ENCODE peak calls at places on chromosomes 2 and 18, in five cellular contexts. One of them, this sample, is unnamed.

GRCh38 chr2:138504092-138504491 is 2.5 kb downstream of the SPOPL start:
- DNase-seq in substantia nigra: no peak
- DNase-seq in renal cortical epithelial cell: no peak
- DNase-seq in brain microvascular endothelial cell: no peak
- DNase-seq in RPMI7951: no peak
- DNase-seq in this sample: no peak

GRCh38 chr18:47280121-47280520 is 28.7 kb upstream of the SKOR2 start:
- DNase-seq in substantia nigra: no peak
- DNase-seq in renal cortical epithelial cell: no peak
- DNase-seq in brain microvascular endothelial cell: no peak
- DNase-seq in RPMI7951: no peak
- DNase-seq in this sample: no peak

GRCh38 chr2:47011696-47012095 is 96.1 kb upstream of the MCFD2 start:
- DNase-seq in substantia nigra: no peak
- DNase-seq in renal cortical epithelial cell: no peak
- DNase-seq in brain microvascular endothelial cell: no peak
- DNase-seq in RPMI7951: no peak
- DNase-seq in this sample: no peak

GRCh38 chr2:74577448-74577847 is 22.9 kb downstream of the DOK1 start:
- DNase-seq in substantia nigra: no peak
- DNase-seq in renal cortical epithelial cell: no peak
- DNase-seq in brain microvascular endothelial cell: no peak
- DNase-seq in RPMI7951: peak
- DNase-seq in this sample: no peak

GRCh38 chr18:37244618-37245017 is 321.0 kb downstream of the CELF4 start:
- DNase-seq in substantia nigra: no peak
- DNase-seq in renal cortical epithelial cell: no peak
- DNase-seq in brain microvascular endothelial cell: no peak
- DNase-seq in RPMI7951: no peak
- DNase-seq in this sample: no peak

GRCh38 chr18:4394700-4395099 is 60.4 kb downstream of the DLGAP1 start:
- DNase-seq in substantia nigra: no peak
- DNase-seq in renal cortical epithelial cell: no peak
- DNase-seq in brain microvascular endothelial cell: no peak
- DNase-seq in RPMI7951: no peak
- DNase-seq in this sample: no peak

GRCh38 chr2:155633887-155634570 is 698.5 kb downstream of the NR4A2 start:
- DNase-seq in substantia nigra: no peak
- DNase-seq in renal cortical epithelial cell: no peak
- DNase-seq in brain microvascular endothelial cell: no peak
- DNase-seq in RPMI7951: no peak
- DNase-seq in this sample: no peak

GRCh38 chr2:88580088-88580487 is 47.2 kb downstream of the EIF2AK3 start:
- DNase-seq in substantia nigra: no peak
- DNase-seq in renal cortical epithelial cell: no peak
- DNase-seq in brain microvascular endothelial cell: no peak
- DNase-seq in RPMI7951: no peak
- DNase-seq in this sample: no peak

GRCh38 chr2:203500951-203501350 is 34.1 kb downstream of the RAPH1 start:
- DNase-seq in substantia nigra: no peak
- DNase-seq in renal cortical epithelial cell: no peak
- DNase-seq in brain microvascular endothelial cell: no peak
- DNase-seq in RPMI7951: no peak
- DNase-seq in this sample: no peak

GRCh38 chr2:128729051-128729450 is 410.4 kb upstream of the HS6ST1 start:
- DNase-seq in substantia nigra: no peak
- DNase-seq in renal cortical epithelial cell: no peak
- DNase-seq in brain microvascular endothelial cell: no peak
- DNase-seq in RPMI7951: no peak
- DNase-seq in this sample: no peak

GRCh38 chr2:238046871-238047270 is 13.9 kb upstream of the SCLY start:
- DNase-seq in substantia nigra: no peak
- DNase-seq in renal cortical epithelial cell: no peak
- DNase-seq in brain microvascular endothelial cell: no peak
- DNase-seq in RPMI7951: no peak
- DNase-seq in this sample: no peak

GRCh38 chr2:147382322-147382948 is 462.4 kb upstream of the ACVR2A start:
- DNase-seq in substantia nigra: no peak
- DNase-seq in renal cortical epithelial cell: no peak
- DNase-seq in brain microvascular endothelial cell: no peak
- DNase-seq in RPMI7951: no peak
- DNase-seq in this sample: no peak

GRCh38 chr2:39642054-39642742 is 23.5 kb upstream of the TMEM178A start:
- DNase-seq in substantia nigra: no peak
- DNase-seq in renal cortical epithelial cell: peak
- DNase-seq in brain microvascular endothelial cell: peak
- DNase-seq in RPMI7951: peak
- DNase-seq in this sample: no peak

GRCh38 chr2:194819367-194819766 is 837.7 kb upstream of the SLC39A10 start:
- DNase-seq in substantia nigra: no peak
- DNase-seq in renal cortical epithelial cell: no peak
- DNase-seq in brain microvascular endothelial cell: no peak
- DNase-seq in RPMI7951: no peak
- DNase-seq in this sample: no peak

GRCh38 chr2:135825131-135825854 is 11.7 kb downstream of the LCT start:
- DNase-seq in substantia nigra: no peak
- DNase-seq in renal cortical epithelial cell: no peak
- DNase-seq in brain microvascular endothelial cell: no peak
- DNase-seq in RPMI7951: no peak
- DNase-seq in this sample: no peak

GRCh38 chr2:5111581-5111980 is 580.6 kb upstream of the SOX11 start:
- DNase-seq in substantia nigra: no peak
- DNase-seq in renal cortical epithelial cell: no peak
- DNase-seq in brain microvascular endothelial cell: no peak
- DNase-seq in RPMI7951: peak
- DNase-seq in this sample: no peak

GRCh38 chr2:127080941-127081769 is 25.8 kb downstream of the BIN1 start:
- DNase-seq in substantia nigra: peak
- DNase-seq in renal cortical epithelial cell: peak
- DNase-seq in brain microvascular endothelial cell: no peak
- DNase-seq in RPMI7951: peak
- DNase-seq in this sample: peak

GRCh38 chr2:240455719-240456606 is 20.5 kb downstream of the GPC1 start:
- DNase-seq in substantia nigra: no peak
- DNase-seq in renal cortical epithelial cell: no peak
- DNase-seq in brain microvascular endothelial cell: no peak
- DNase-seq in RPMI7951: no peak
- DNase-seq in this sample: no peak

GRCh38 chr2:228037915-228038314 is 143.6 kb downstream of the SPHKAP start:
- DNase-seq in substantia nigra: no peak
- DNase-seq in renal cortical epithelial cell: no peak
- DNase-seq in brain microvascular endothelial cell: no peak
- DNase-seq in RPMI7951: no peak
- DNase-seq in this sample: no peak

GRCh38 chr2:19846030-19846429 is 55.8 kb downstream of the TTC32 start:
- DNase-seq in substantia nigra: no peak
- DNase-seq in renal cortical epithelial cell: peak
- DNase-seq in brain microvascular endothelial cell: no peak
- DNase-seq in RPMI7951: no peak
- DNase-seq in this sample: no peak

GRCh38 chr2:112541315-112542122 is 746 bp upstream of the POLR1B start:
- DNase-seq in substantia nigra: peak
- DNase-seq in renal cortical epithelial cell: no peak
- DNase-seq in brain microvascular endothelial cell: peak
- DNase-seq in RPMI7951: peak
- DNase-seq in this sample: peak

GRCh38 chr2:46145017-46145416 is 152.2 kb upstream of the EPAS1 start:
- DNase-seq in substantia nigra: no peak
- DNase-seq in renal cortical epithelial cell: no peak
- DNase-seq in brain microvascular endothelial cell: no peak
- DNase-seq in RPMI7951: no peak
- DNase-seq in this sample: no peak

GRCh38 chr2:197134206-197134605 is 176.4 kb downstream of the ANKRD44 start:
- DNase-seq in substantia nigra: no peak
- DNase-seq in renal cortical epithelial cell: no peak
- DNase-seq in brain microvascular endothelial cell: no peak
- DNase-seq in RPMI7951: no peak
- DNase-seq in this sample: no peak

GRCh38 chr18:79496237-79496977 is 100.7 kb downstream of the NFATC1 start:
- DNase-seq in substantia nigra: no peak
- DNase-seq in renal cortical epithelial cell: no peak
- DNase-seq in brain microvascular endothelial cell: no peak
- DNase-seq in RPMI7951: no peak
- DNase-seq in this sample: peak

GRCh38 chr2:63614448-63614968 is 25.7 kb downstream of the MDH1 start:
- DNase-seq in substantia nigra: no peak
- DNase-seq in renal cortical epithelial cell: peak
- DNase-seq in brain microvascular endothelial cell: no peak
- DNase-seq in RPMI7951: peak
- DNase-seq in this sample: no peak

GRCh38 chr18:68724021-68724420 is 9.1 kb upstream of the TMX3 start:
- DNase-seq in substantia nigra: no peak
- DNase-seq in renal cortical epithelial cell: no peak
- DNase-seq in brain microvascular endothelial cell: no peak
- DNase-seq in RPMI7951: no peak
- DNase-seq in this sample: no peak

GRCh38 chr2:220144411-220144810 is 517.0 kb downstream of the SLC4A3 start:
- DNase-seq in substantia nigra: no peak
- DNase-seq in renal cortical epithelial cell: no peak
- DNase-seq in brain microvascular endothelial cell: peak
- DNase-seq in RPMI7951: peak
- DNase-seq in this sample: no peak

GRCh38 chr2:43399098-43399497 is 172.7 kb upstream of the ZFP36L2 start:
- DNase-seq in substantia nigra: no peak
- DNase-seq in renal cortical epithelial cell: no peak
- DNase-seq in brain microvascular endothelial cell: no peak
- DNase-seq in RPMI7951: no peak
- DNase-seq in this sample: no peak

GRCh38 chr2:142668420-142668819 is 209.0 kb upstream of the KYNU start:
- DNase-seq in substantia nigra: no peak
- DNase-seq in renal cortical epithelial cell: no peak
- DNase-seq in brain microvascular endothelial cell: no peak
- DNase-seq in RPMI7951: no peak
- DNase-seq in this sample: no peak

GRCh38 chr2:181025004-181025403 is 44.6 kb downstream of the UBE2E3 start:
- DNase-seq in substantia nigra: no peak
- DNase-seq in renal cortical epithelial cell: peak
- DNase-seq in brain microvascular endothelial cell: no peak
- DNase-seq in RPMI7951: no peak
- DNase-seq in this sample: no peak

GRCh38 chr2:57720728-57721627 is 325.6 kb upstream of the VRK2 start:
- DNase-seq in substantia nigra: peak
- DNase-seq in renal cortical epithelial cell: peak
- DNase-seq in brain microvascular endothelial cell: peak
- DNase-seq in RPMI7951: peak
- DNase-seq in this sample: peak

GRCh38 chr2:98730851-98731708 is at the start of gene MGAT4A:
- DNase-seq in substantia nigra: peak
- DNase-seq in renal cortical epithelial cell: no peak
- DNase-seq in brain microvascular endothelial cell: no peak
- DNase-seq in RPMI7951: peak
- DNase-seq in this sample: peak

GRCh38 chr2:64711260-64711659 is 57.5 kb upstream of the SERTAD2 start:
- DNase-seq in substantia nigra: no peak
- DNase-seq in renal cortical epithelial cell: no peak
- DNase-seq in brain microvascular endothelial cell: no peak
- DNase-seq in RPMI7951: no peak
- DNase-seq in this sample: no peak

GRCh38 chr2:28445448-28446258 is 50.2 kb upstream of the PLB1 start:
- DNase-seq in substantia nigra: no peak
- DNase-seq in renal cortical epithelial cell: peak
- DNase-seq in brain microvascular endothelial cell: peak
- DNase-seq in RPMI7951: peak
- DNase-seq in this sample: no peak

GRCh38 chr2:174729797-174730529 is 34.3 kb downstream of the CHRNA1 start:
- DNase-seq in substantia nigra: no peak
- DNase-seq in renal cortical epithelial cell: no peak
- DNase-seq in brain microvascular endothelial cell: no peak
- DNase-seq in RPMI7951: peak
- DNase-seq in this sample: peak